ENCODE peak calls at places on chromosomes 6 and 20, in four cellular contexts. One of them, this sample, is unnamed. For H3K4me1 and H3K27me3, the result is how much of the 10 kb centered on the place peaks cover.

GRCh38 chr6:2245954-2246863 is 804 bp upstream of the GMDS start:
- DNase-seq in gastrocnemius medialis: peak
- DNase-seq in MM.1S: peak
- DNase-seq in body of pancreas: peak
- DNase-seq in this sample: peak

GRCh38 chr20:17479041-17479657 is 52.0 kb downstream of the BFSP1 start:
- DNase-seq in gastrocnemius medialis: no peak
- DNase-seq in MM.1S: no peak
- DNase-seq in body of pancreas: no peak
- DNase-seq in this sample: no peak

GRCh38 chr6:1390071-1390804 is 862 bp downstream of the FOXF2 start:
- DNase-seq in gastrocnemius medialis: no peak
- DNase-seq in MM.1S: no peak
- DNase-seq in body of pancreas: no peak
- DNase-seq in this sample: no peak

GRCh38 chr6:44496705-44497369 is 109.3 kb downstream of the CDC5L start:
- DNase-seq in gastrocnemius medialis: no peak
- DNase-seq in MM.1S: no peak
- DNase-seq in body of pancreas: no peak
- DNase-seq in this sample: no peak

GRCh38 chr6:34381086-34381485 is 11.4 kb downstream of the NUDT3 start:
- DNase-seq in gastrocnemius medialis: no peak
- DNase-seq in MM.1S: no peak
- DNase-seq in body of pancreas: no peak
- DNase-seq in this sample: no peak

GRCh38 chr6:27553123-27553904 is 80.4 kb upstream of the ZNF184 start:
- DNase-seq in gastrocnemius medialis: no peak
- DNase-seq in MM.1S: peak
- DNase-seq in body of pancreas: no peak
- DNase-seq in this sample: no peak

GRCh38 chr6:43887340-43887858 is 117.4 kb downstream of the VEGFA start:
- DNase-seq in gastrocnemius medialis: no peak
- DNase-seq in MM.1S: no peak
- DNase-seq in body of pancreas: peak
- DNase-seq in this sample: no peak

GRCh38 chr6:105991561-105992314 is 94.4 kb upstream of the PRDM1 start:
- DNase-seq in gastrocnemius medialis: no peak
- DNase-seq in MM.1S: peak
- DNase-seq in body of pancreas: peak
- DNase-seq in this sample: no peak

GRCh38 chr6:37919417-37920157 is 100.1 kb downstream of the ZFAND3 start:
- DNase-seq in gastrocnemius medialis: no peak
- DNase-seq in MM.1S: no peak
- DNase-seq in body of pancreas: no peak
- DNase-seq in this sample: no peak

GRCh38 chr6:40536442-40536841 is 50.7 kb downstream of the LRFN2 start:
- DNase-seq in gastrocnemius medialis: no peak
- DNase-seq in MM.1S: no peak
- DNase-seq in body of pancreas: peak
- DNase-seq in this sample: no peak

GRCh38 chr6:97294451-97294850 is 11.4 kb upstream of the MMS22L start:
- DNase-seq in gastrocnemius medialis: no peak
- DNase-seq in MM.1S: no peak
- DNase-seq in body of pancreas: peak
- DNase-seq in this sample: no peak

GRCh38 chr6:104187616-104188015 is 672.1 kb downstream of the HACE1 start:
- DNase-seq in gastrocnemius medialis: no peak
- DNase-seq in MM.1S: no peak
- DNase-seq in body of pancreas: no peak
- DNase-seq in this sample: no peak

GRCh38 chr20:26276811-26277210 is 580.2 kb upstream of the ZNF337 start:
- DNase-seq in gastrocnemius medialis: no peak
- DNase-seq in MM.1S: no peak
- DNase-seq in body of pancreas: peak
- DNase-seq in this sample: no peak

GRCh38 chr6:129498556-129498940 is 211.4 kb downstream of the ARHGAP18 start:
- DNase-seq in gastrocnemius medialis: no peak
- DNase-seq in MM.1S: no peak
- DNase-seq in body of pancreas: no peak
- DNase-seq in this sample: no peak

GRCh38 chr6:132405143-132405915 is 4.1 kb upstream of the MOXD1 start:
- DNase-seq in gastrocnemius medialis: no peak
- DNase-seq in MM.1S: peak
- DNase-seq in body of pancreas: no peak
- DNase-seq in this sample: no peak

GRCh38 chr6:41594326-41594725 is 43.9 kb upstream of the MDFI start:
- DNase-seq in gastrocnemius medialis: no peak
- DNase-seq in MM.1S: no peak
- DNase-seq in body of pancreas: no peak
- DNase-seq in this sample: no peak

GRCh38 chr6:144468709-144469108 is 183.6 kb downstream of the UTRN start:
- DNase-seq in gastrocnemius medialis: no peak
- DNase-seq in MM.1S: no peak
- DNase-seq in body of pancreas: no peak
- DNase-seq in this sample: no peak

GRCh38 chr6:21633511-21634109 is 40.1 kb downstream of the SOX4 start:
- DNase-seq in gastrocnemius medialis: no peak
- DNase-seq in MM.1S: no peak
- DNase-seq in body of pancreas: no peak
- DNase-seq in this sample: no peak

GRCh38 chr6:10520468-10520867 is 683 bp upstream of the GCNT2 start:
- DNase-seq in gastrocnemius medialis: no peak
- DNase-seq in MM.1S: no peak
- DNase-seq in body of pancreas: no peak
- DNase-seq in this sample: no peak

GRCh38 chr6:48041894-48042293 is 69.1 kb downstream of the PTCHD4 start:
- DNase-seq in gastrocnemius medialis: no peak
- DNase-seq in MM.1S: no peak
- DNase-seq in body of pancreas: no peak
- DNase-seq in this sample: no peak

GRCh38 chr6:51025082-51025777 is 206.6 kb downstream of the TFAP2B start:
- DNase-seq in gastrocnemius medialis: no peak
- DNase-seq in MM.1S: no peak
- DNase-seq in body of pancreas: no peak
- DNase-seq in this sample: no peak

GRCh38 chr6:96651816-96652215 is 88.9 kb downstream of the FHL5 start:
- DNase-seq in gastrocnemius medialis: no peak
- DNase-seq in MM.1S: peak
- DNase-seq in body of pancreas: no peak
- DNase-seq in this sample: no peak

GRCh38 chr6:137112067-137112355 is 61.4 kb downstream of the IL22RA2 start:
- DNase-seq in gastrocnemius medialis: no peak
- DNase-seq in MM.1S: no peak
- DNase-seq in body of pancreas: no peak
- DNase-seq in this sample: no peak

GRCh38 chr20:43716757-43717615 is 9.8 kb downstream of the GTSF1L start:
- DNase-seq in gastrocnemius medialis: no peak
- DNase-seq in MM.1S: no peak
- DNase-seq in body of pancreas: no peak
- DNase-seq in this sample: no peak

GRCh38 chr6:3389390-3390167 is 67.3 kb downstream of the SLC22A23 start:
- DNase-seq in gastrocnemius medialis: no peak
- DNase-seq in MM.1S: no peak
- DNase-seq in body of pancreas: no peak
- DNase-seq in this sample: no peak

GRCh38 chr6:108165714-108166663 is at the start of gene NR2E1:
- DNase-seq in gastrocnemius medialis: no peak
- DNase-seq in MM.1S: no peak
- DNase-seq in body of pancreas: no peak
- DNase-seq in this sample: no peak
- TF ChIP-seq CTCF in gastrocnemius medialis: no peak
- TF ChIP-seq CTCF in MM.1S: no peak
- TF ChIP-seq CTCF in body of pancreas: no peak
- TF ChIP-seq CTCF in this sample: no peak

GRCh38 chr6:102381203-102381602 is 987.7 kb downstream of the GRIK2 start:
- DNase-seq in gastrocnemius medialis: no peak
- DNase-seq in MM.1S: no peak
- DNase-seq in body of pancreas: no peak
- DNase-seq in this sample: no peak
- H3K4me1 ChIP-seq in gastrocnemius medialis: under half
- H3K4me1 ChIP-seq in MM.1S: under half
- H3K4me1 ChIP-seq in body of pancreas: under half
- H3K4me1 ChIP-seq in this sample: under half

GRCh38 chr6:30446259-30446658 is 43.0 kb upstream of the HLA-E start:
- DNase-seq in gastrocnemius medialis: no peak
- DNase-seq in MM.1S: no peak
- DNase-seq in body of pancreas: no peak
- DNase-seq in this sample: no peak

GRCh38 chr6:30443657-30444450 is 45.5 kb upstream of the HLA-E start:
- DNase-seq in gastrocnemius medialis: no peak
- DNase-seq in MM.1S: no peak
- DNase-seq in body of pancreas: no peak
- DNase-seq in this sample: no peak

GRCh38 chr6:30444451-30444742 is 44.9 kb upstream of the HLA-E start:
- DNase-seq in gastrocnemius medialis: no peak
- DNase-seq in MM.1S: no peak
- DNase-seq in body of pancreas: no peak
- DNase-seq in this sample: no peak

DNA sequence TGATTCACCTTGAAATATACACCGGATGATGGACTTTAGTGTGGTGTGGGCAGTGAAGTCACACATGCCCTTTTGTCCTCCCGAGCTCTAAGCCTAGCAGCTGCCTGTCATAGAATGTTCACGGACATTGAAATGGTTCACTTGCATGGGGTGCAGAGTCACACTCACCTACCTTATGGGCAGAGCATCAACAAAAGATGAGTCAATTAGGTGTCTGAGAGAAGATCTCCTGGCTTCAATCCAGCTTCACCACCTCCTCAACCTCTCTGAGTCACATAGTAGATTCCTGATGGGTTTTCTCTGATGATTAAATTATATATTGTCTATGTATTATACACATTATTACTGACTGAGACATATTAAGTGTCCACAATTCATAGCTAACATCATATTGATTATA is 48.1 kb upstream of the HLA-E start:
- DNase-seq in gastrocnemius medialis: no peak
- DNase-seq in MM.1S: no peak
- DNase-seq in body of pancreas: no peak
- DNase-seq in this sample: no peak
- H3K27me3 ChIP-seq in gastrocnemius medialis: under half
- H3K27me3 ChIP-seq in MM.1S: half or more
- H3K27me3 ChIP-seq in body of pancreas: under half
- H3K27me3 ChIP-seq in this sample: half or more

DNA sequence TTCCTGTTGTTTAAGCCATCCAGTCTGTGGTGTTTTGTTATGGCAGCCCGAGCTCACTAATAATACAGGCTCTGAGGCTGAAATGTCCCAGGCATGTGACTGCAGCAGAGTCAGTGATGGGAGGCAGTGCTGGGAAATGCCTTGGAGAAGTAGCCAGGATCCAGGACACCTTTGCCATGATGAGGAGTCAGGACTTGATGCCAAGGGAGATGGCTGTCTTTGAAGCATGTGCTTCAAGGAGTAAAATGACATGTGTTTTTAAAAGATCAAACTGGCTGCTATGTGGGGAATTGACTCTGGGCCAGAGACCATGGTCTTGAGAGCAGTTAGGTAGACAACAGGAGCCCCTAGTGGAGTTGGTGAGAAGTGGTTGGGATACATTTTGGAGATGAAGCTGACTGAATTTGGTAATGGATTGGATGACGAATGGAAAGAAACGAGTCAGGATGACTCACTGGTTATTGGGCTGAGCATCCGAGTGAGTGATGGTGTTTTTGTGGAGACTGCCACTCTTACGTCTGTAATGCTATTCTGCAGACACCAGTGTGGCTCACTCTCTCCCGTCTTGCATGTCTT is 322.2 kb downstream of the PLCB1 start:
- DNase-seq in gastrocnemius medialis: no peak
- DNase-seq in MM.1S: no peak
- DNase-seq in body of pancreas: peak
- DNase-seq in this sample: no peak
- TF ChIP-seq CTCF in gastrocnemius medialis: no peak
- TF ChIP-seq CTCF in MM.1S: peak
- TF ChIP-seq CTCF in body of pancreas: peak
- TF ChIP-seq CTCF in this sample: no peak

This sample was measured in heart right ventricle.